ENCODE peak calls at places on chromosomes 11 and 22, in nine cellular contexts. W is T-helper 17 cell; N is SK-N-SH treated with all-trans-retinoic acid at 6 μM for 48 hours; A is activated CD8-positive, alpha-beta T cell treated with anti-CD3 and anti-CD28 coated beads, Interleukin-2, amount 10 ng/mL, durations not matched to agents 7 days and 5 days; B is body of pancreas; G is right cardiac atrium; O is activated T-cell treated with anti-CD3 and anti-CD28 coated beads, Interleukin-2, amount 50 U/mL, for 4 hours; T is effector memory CD8-positive, alpha-beta T cell; D is activated B cell treated with CpG ODN at 0.5 μM for 24 hours. L is an unnamed sample.

GRCh38 chr11:9330387-9331384 is 16.3 kb upstream of the TMEM41B start:
- ATAC-seq in W (no peak), O (no peak), G (no peak), B (no peak), A (no peak), D (no peak), N (peak), T (no peak), L (no peak)

GRCh38 chr11:130547761-130548490 is 99.5 kb downstream of the ADAMTS15 start:
- ATAC-seq in N (no peak), A (no peak), O (no peak), D (no peak), G (no peak), T (no peak), B (no peak), W (no peak), L (no peak)

GRCh38 chr11:104765401-104765800 is 132.9 kb downstream of the CASP12 start:
- ATAC-seq in G (no peak), W (no peak), D (no peak), A (no peak), T (no peak), B (no peak), O (no peak), N (no peak), L (no peak)

GRCh38 chr11:86524603-86525352 is 147.6 kb downstream of the ME3 start:
- ATAC-seq in B (peak), D (no peak), A (no peak), G (peak), O (no peak), N (peak), W (no peak), T (no peak), L (no peak)

GRCh38 chr11:95264881-95265280 is 33.9 kb upstream of the SESN3 start:
- ATAC-seq in A (no peak), N (no peak), B (no peak), G (no peak), D (no peak), W (no peak), T (no peak), O (no peak), L (no peak)

GRCh38 chr11:12293486-12293885 is 83.9 kb upstream of the PARVA start:
- ATAC-seq in D (no peak), O (no peak), T (no peak), G (no peak), B (no peak), W (no peak), A (no peak), N (no peak), L (no peak)

GRCh38 chr22:22588485-22589164 is 29.6 kb upstream of the PRAME start:
- ATAC-seq in T (no peak), N (no peak), A (no peak), O (no peak), B (no peak), W (no peak), G (no peak), D (no peak), L (no peak)

GRCh38 chr11:65711785-65712632 is at the start of gene KAT5:
- ATAC-seq in T (peak), B (peak), A (peak), G (peak), N (peak), D (peak), W (peak), O (peak), L (peak)

GRCh38 chr22:24819941-24820461 is 14.0 kb downstream of the SGSM1 start:
- ATAC-seq in N (no peak), A (no peak), T (no peak), D (no peak), B (peak), W (no peak), G (peak), O (no peak), L (no peak)

GRCh38 chr11:92211576-92212167 is 12.9 kb upstream of the FAT3 start:
- ATAC-seq in G (peak), T (no peak), O (no peak), W (no peak), B (no peak), D (no peak), A (no peak), N (peak), L (no peak)

GRCh38 chr11:69484427-69485259 is 3.2 kb downstream of the LINC01488 start:
- ATAC-seq in D (no peak), A (no peak), W (no peak), G (no peak), T (no peak), O (no peak), B (no peak), N (no peak), L (no peak)

GRCh38 chr11:57776101-57776511 is 14.5 kb downstream of the CTNND1 start:
- ATAC-seq in G (peak), N (peak), T (no peak), O (no peak), D (no peak), A (no peak), W (no peak), B (no peak), L (no peak)

GRCh38 chr11:78030429-78031325 is 7.6 kb upstream of the KCTD14 start:
- ATAC-seq in N (peak), G (peak), B (peak), W (no peak), O (no peak), D (no peak), A (no peak), T (no peak), L (peak)

GRCh38 chr22:50622723-50623327 is 5.1 kb downstream of the ARSA start:
- ATAC-seq in T (no peak), N (no peak), A (no peak), O (no peak), D (no peak), W (no peak), B (peak), G (no peak), L (no peak)